ENCODE peak calls at places on chromosome 14, in seven cellular contexts. K, R, V, F, X, P and Y are unnamed samples.

GRCh38 chr14:68650403-68650994 is 142.4 kb downstream of the ZFP36L1 start:
- DNase-seq in P (no peak), F (peak), R (no peak), K (no peak), X (no peak), V (no peak), Y (no peak)

GRCh38 chr14:50320279-50320678 is 8.2 kb downstream of the DMAC2L start:
- DNase-seq in V (no peak), F (no peak), K (no peak), R (no peak), X (no peak), P (no peak), Y (no peak)

GRCh38 chr14:22266141-22266442 is 322.9 kb downstream of the DAD1 start:
- DNase-seq in R (no peak), K (no peak), V (no peak), P (no peak), X (no peak), F (no peak), Y (no peak)

GRCh38 chr14:71411766-71412165 is 504.5 kb downstream of the PCNX1 start:
- DNase-seq in P (no peak), V (no peak), R (no peak), X (no peak), F (no peak), K (no peak), Y (no peak)

GRCh38 chr14:105323663-105324062 is 9.1 kb downstream of the PACS2 start:
- DNase-seq in F (no peak), V (no peak), P (no peak), R (no peak), X (no peak), K (no peak), Y (no peak)

GRCh38 chr14:96986701-96987474 is 189.7 kb downstream of the VRK1 start:
- DNase-seq in X (no peak), P (no peak), K (no peak), V (no peak), R (no peak), F (no peak), Y (no peak)

GRCh38 chr14:91265404-91265803 is 20.9 kb upstream of the GPR68 start:
- DNase-seq in P (no peak), V (no peak), X (no peak), F (no peak), R (no peak), K (no peak), Y (no peak)

GRCh38 chr14:96574633-96575191 is 72.5 kb downstream of the PAPOLA start:
- DNase-seq in X (no peak), V (no peak), F (no peak), P (peak), R (no peak), K (no peak), Y (no peak)

GRCh38 chr14:99354166-99354875 is 82.3 kb upstream of the BCL11B start:
- DNase-seq in K (no peak), P (no peak), F (no peak), X (no peak), R (no peak), V (no peak), Y (no peak)

GRCh38 chr14:38137005-38137404 is 70.7 kb upstream of the SSTR1 start:
- DNase-seq in K (no peak), P (no peak), R (no peak), F (no peak), X (no peak), V (no peak), Y (no peak)

GRCh38 chr14:97215263-97215969 is 418.2 kb downstream of the VRK1 start:
- DNase-seq in R (no peak), F (no peak), P (no peak), X (no peak), V (no peak), K (no peak), Y (no peak)

DNA sequence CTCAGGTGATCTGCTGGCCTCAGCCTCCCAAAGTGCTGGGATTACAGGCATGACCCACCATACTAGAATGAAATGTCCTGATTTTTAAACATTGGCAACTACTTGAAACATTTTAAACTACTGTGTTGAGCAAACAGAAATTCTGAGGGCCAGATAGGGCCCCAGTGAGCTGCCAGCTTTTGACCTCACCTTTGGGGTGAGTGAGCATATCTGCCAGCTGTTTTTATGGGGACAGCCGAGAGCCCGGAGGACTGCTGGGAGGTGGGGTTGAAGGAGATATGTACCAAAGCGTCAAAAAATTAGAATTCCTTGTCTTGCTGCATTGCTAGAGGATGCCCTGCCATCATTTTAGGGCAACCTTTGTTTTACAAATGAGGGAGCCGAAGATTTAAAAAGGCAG is 2.7 kb downstream of the GSTZ1 start:
- DNase-seq in R (no peak), P (no peak), X (no peak), V (no peak), K (no peak), F (no peak), Y (no peak)
- H3K27ac ChIP-seq in R (no peak), P (no peak), X (no peak), V (no peak), K (no peak), F (no peak), Y (no peak)

GRCh38 chr14:53955234-53955556 is 1.4 kb downstream of the BMP4 start:
- DNase-seq in P (no peak), F (no peak), V (no peak), K (no peak), R (no peak), X (no peak), Y (no peak)

GRCh38 chr14:53954551-53955233 is 1.9 kb downstream of the BMP4 start:
- DNase-seq in V (peak), P (peak), F (no peak), R (no peak), X (peak), K (no peak), Y (peak)

GRCh38 chr14:53952533-53952932 is 4.1 kb downstream of the BMP4 start:
- DNase-seq in P (peak), K (no peak), R (no peak), V (no peak), F (no peak), X (no peak), Y (no peak)

GRCh38 chr14:53953002-53953827 is 3.4 kb downstream of the BMP4 start:
- DNase-seq in F (peak), R (peak), P (peak), V (peak), X (peak), K (peak), Y (peak)

GRCh38 chr14:53953828-53954550 is 2.6 kb downstream of the BMP4 start:
- DNase-seq in P (peak), R (peak), K (no peak), V (peak), X (peak), F (no peak), Y (peak)
- TF ChIP-seq POLR2A in P (no peak), R (no peak), K (no peak), V (no peak), X (no peak), F (no peak), Y (no peak)

DNA sequence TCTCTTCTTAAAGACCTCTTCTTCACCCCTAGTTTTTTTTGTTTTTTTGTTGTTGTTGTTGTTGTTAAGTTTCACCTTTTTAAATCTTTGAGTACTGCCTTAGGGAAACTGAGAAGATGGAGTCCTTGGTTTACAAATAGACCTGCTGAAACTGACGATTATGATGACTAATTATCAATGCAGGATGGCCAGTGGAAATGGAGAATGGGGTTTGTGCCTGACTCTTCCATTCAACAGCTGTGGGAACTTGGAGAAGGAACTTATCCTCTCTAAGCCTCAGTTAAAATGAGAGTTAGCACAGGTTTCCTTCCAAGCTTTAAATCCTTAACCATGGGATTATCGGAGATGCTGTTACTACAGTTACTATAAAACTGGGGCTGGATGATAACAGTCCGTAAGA is 66.7 kb upstream of the PNMA1 start:
- DNase-seq in P (no peak), K (no peak), R (no peak), X (no peak), F (no peak), V (no peak), Y (no peak)
- H3K4me3 ChIP-seq in P (no peak), K (no peak), R (no peak), X (no peak), F (no peak), V (no peak), Y (no peak)

GRCh38 chr14:95310635-95311380 is 8.9 kb downstream of the CLMN start:
- DNase-seq in V (no peak), K (no peak), P (no peak), F (no peak), X (no peak), R (peak), Y (no peak)
- H3K27ac ChIP-seq in V (no peak), K (peak), P (no peak), F (no peak), X (peak), R (peak), Y (no peak)

DNA sequence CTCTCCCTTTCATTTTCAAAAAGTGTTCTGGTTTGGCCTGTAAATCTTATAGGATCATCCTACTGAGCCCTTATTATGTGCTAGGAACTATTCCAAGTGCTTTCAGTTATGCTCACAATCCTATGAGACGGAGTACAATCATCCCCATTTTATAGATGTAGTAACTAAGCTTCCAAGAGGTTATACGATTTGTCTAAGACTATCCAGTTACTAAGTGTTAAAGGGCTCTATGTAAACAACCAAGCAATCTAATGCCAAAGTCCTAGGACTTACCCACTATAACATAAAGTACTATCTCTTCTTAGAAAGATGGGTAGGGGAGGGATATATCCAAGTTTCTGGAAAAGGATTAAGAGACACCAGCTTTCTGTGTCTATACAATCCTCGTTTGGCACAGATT is 6.7 kb downstream of the CFL2 start:
- DNase-seq in F (no peak), V (no peak), P (no peak), X (no peak), R (no peak), K (no peak), Y (no peak)
- TF ChIP-seq POLR2A in F (no peak), V (no peak), P (no peak), X (no peak), R (no peak), K (no peak), Y (no peak)

DNA sequence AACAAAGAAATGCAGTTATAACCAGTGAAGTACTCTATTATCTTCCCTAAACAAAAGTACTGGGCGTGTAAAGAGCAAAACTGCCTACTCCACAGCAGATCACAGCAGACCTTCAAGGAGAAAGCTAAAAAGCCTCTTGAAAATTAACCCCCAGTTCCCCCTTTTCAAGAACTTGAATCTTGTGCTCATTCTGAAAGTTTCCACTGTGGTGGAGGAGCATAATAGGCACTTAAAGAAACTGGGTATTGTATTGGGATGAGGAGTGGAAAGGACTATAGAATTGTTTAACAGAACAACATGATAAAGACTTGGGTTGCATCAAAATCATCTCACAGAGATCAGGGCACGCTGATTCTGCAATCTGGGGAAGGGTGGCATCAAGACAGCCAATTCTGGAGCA is 51.1 kb downstream of the SLC25A47 start:
- DNase-seq in R (no peak), F (no peak), V (no peak), K (no peak), X (no peak), P (no peak), Y (no peak)
- H3K4me3 ChIP-seq in R (no peak), F (peak), V (peak), K (no peak), X (no peak), P (no peak), Y (no peak)

DNA sequence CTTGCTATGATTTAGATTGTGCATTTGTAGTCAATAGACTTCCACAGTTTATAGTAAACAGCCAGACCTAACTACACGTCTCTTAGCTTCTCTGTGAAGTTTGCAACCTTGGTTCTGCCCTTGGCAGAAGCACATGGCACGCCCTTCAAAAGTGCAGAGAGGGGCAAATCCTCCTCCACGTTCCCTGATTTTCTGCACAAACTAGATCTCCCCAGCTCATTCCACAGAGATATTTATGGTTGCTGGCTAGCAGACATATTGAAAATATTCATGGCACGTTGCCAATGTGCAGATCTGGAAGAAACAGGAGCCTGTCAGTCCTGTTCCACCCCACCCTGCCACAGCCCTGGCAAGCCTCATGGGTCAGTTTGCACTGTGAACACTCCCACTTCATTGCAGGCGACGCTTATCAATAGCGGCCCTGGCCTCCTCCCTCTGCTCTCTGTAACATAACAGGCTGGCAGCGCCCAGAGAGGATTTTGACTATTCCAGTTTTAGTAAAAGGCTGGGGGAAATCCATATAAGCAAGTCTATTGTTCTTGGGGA is 6.5 kb upstream of the LGALS3 start:
- DNase-seq in R (peak), X (no peak), P (peak), K (peak), V (no peak), F (no peak), Y (no peak)
- H3K27ac ChIP-seq in R (peak), X (no peak), P (peak), K (peak), V (peak), F (no peak), Y (peak)

GRCh38 chr14:78763746-78764145 is 593.6 kb downstream of the NRXN3 start:
- DNase-seq in X (no peak), V (no peak), R (no peak), P (no peak), K (no peak), F (no peak), Y (no peak)
- TF ChIP-seq POLR2A in X (no peak), V (no peak), R (no peak), P (no peak), K (no peak), F (no peak), Y (no peak)

DNA sequence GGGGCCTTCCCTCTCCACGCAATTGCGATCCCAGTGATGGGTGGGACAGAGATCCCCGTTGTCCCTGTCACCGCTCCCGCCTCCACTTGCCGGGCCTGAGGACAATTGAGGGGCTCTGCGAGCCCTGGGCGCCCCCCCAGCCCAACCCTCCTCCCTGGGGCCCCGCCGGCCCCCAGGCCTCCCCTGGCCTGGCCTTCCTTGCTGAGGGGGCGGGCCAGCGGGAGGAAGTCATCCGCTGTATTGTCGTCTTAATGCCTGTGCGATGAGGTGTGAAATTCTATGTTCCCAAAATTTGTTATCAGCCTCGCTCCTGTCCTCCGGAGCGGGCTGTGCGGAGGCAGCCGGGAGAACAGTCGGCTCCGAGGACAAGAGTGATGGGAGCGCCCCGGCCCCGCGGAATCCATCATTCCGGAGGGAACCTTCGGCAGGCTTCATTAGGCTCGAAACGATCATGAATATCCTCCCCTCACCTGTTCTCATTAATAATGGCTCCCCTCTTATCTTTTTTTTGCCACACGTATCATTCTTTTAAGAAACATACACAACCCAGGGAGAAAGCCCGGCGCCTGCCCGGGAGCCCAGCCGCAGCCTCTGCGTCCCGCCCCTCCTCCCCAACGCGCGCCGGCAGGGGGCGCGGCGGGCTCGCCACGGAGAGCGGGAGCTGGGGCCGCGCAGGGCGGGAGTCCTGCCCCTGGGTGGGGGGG is 17.3 kb upstream of the DLK1 start:
- DNase-seq in R (no peak), V (no peak), K (no peak), P (peak), F (no peak), X (no peak), Y (peak)
- H3K4me3 ChIP-seq in R (no peak), V (no peak), K (peak), P (peak), F (no peak), X (no peak), Y (no peak)